ENCODE peak calls at places on chromosomes 13 and 19, in six cellular contexts. G, L, J, W, D and U are unnamed samples.

GRCh38 chr19:1728816-1729567 is 24.3 kb upstream of the ONECUT3 start:
- DNase-seq in G (no peak), L (no peak), J (no peak), W (no peak), D (no peak), U (no peak)

GRCh38 chr13:26382843-26383242 is 128.9 kb downstream of the CDK8 start:
- DNase-seq in G (no peak), L (no peak), J (no peak), W (no peak), D (no peak), U (no peak)

GRCh38 chr13:95677564-95678386 is 836 bp downstream of the DNAJC3 start:
- DNase-seq in G (no peak), L (peak), J (no peak), W (no peak), D (no peak), U (no peak)

GRCh38 chr19:1408300-1409203 is 1.2 kb downstream of the DAZAP1 start:
- DNase-seq in G (peak), L (peak), J (peak), W (no peak), D (peak), U (no peak)

GRCh38 chr13:33284016-33284415 is 1.5 kb downstream of the STARD13 start:
- DNase-seq in G (no peak), L (peak), J (no peak), W (no peak), D (peak), U (no peak)

GRCh38 chr19:872266-872951 is 12.9 kb downstream of the CFD start:
- DNase-seq in G (peak), L (peak), J (peak), W (no peak), D (no peak), U (no peak)

GRCh38 chr19:46621191-46622117 is 3.4 kb downstream of the PTGIR start:
- DNase-seq in G (no peak), L (no peak), J (no peak), W (no peak), D (no peak), U (no peak)

GRCh38 chr13:41613984-41614581 is 156.7 kb downstream of the RGCC start:
- DNase-seq in G (no peak), L (peak), J (no peak), W (peak), D (peak), U (peak)

GRCh38 chr13:79491715-79492114 is 10.8 kb downstream of the NDFIP2 start:
- DNase-seq in G (no peak), L (peak), J (no peak), W (no peak), D (no peak), U (peak)

GRCh38 chr19:4841366-4841704 is 9.8 kb upstream of the TICAM1 start:
- DNase-seq in G (no peak), L (no peak), J (no peak), W (no peak), D (no peak), U (no peak)

GRCh38 chr13:69094485-69094884 is 1013.1 kb upstream of the ATXN8OS start:
- DNase-seq in G (no peak), L (no peak), J (no peak), W (no peak), D (no peak), U (no peak)

GRCh38 chr13:48431987-48432615 is 19.2 kb upstream of the LPAR6 start:
- DNase-seq in G (no peak), L (peak), J (no peak), W (no peak), D (no peak), U (no peak)

GRCh38 chr13:80084086-80084676 is 256.7 kb downstream of the SPRY2 start:
- DNase-seq in G (no peak), L (peak), J (no peak), W (peak), D (peak), U (peak)

GRCh38 chr13:99085139-99085845 is 107.4 kb upstream of the DOCK9 start:
- DNase-seq in G (no peak), L (no peak), J (no peak), W (no peak), D (no peak), U (no peak)

GRCh38 chr13:31970237-31970930 is 61.2 kb upstream of the FRY start:
- DNase-seq in G (no peak), L (peak), J (no peak), W (peak), D (peak), U (peak)

GRCh38 chr13:80239571-80240255 is 101.2 kb downstream of the SPRY2 start:
- DNase-seq in G (no peak), L (peak), J (no peak), W (no peak), D (no peak), U (no peak)

GRCh38 chr19:14343286-14343685 is 38.0 kb upstream of the ADGRE5 start:
- DNase-seq in G (no peak), L (no peak), J (no peak), W (no peak), D (no peak), U (no peak)

GRCh38 chr19:2744113-2744512 is 4.3 kb upstream of the SLC39A3 start:
- DNase-seq in G (no peak), L (no peak), J (no peak), W (no peak), D (no peak), U (no peak)

GRCh38 chr19:45865269-45865948 is 1.3 kb downstream of the FOXA3 start:
- DNase-seq in G (no peak), L (no peak), J (no peak), W (no peak), D (no peak), U (no peak)

GRCh38 chr13:64130170-64130569 is 2714.5 kb upstream of the PCDH20 start:
- DNase-seq in G (no peak), L (no peak), J (no peak), W (no peak), D (no peak), U (no peak)

GRCh38 chr13:72920097-72920496 is 138.2 kb downstream of the PIBF1 start:
- DNase-seq in G (no peak), L (peak), J (no peak), W (no peak), D (no peak), U (no peak)

GRCh38 chr13:50596103-50596502 is 247.4 kb downstream of the DLEU7 start:
- DNase-seq in G (no peak), L (no peak), J (no peak), W (no peak), D (no peak), U (no peak)

GRCh38 chr19:49489601-49490167 is 2.3 kb downstream of the RPL13A start:
- DNase-seq in G (no peak), L (no peak), J (peak), W (no peak), D (no peak), U (no peak)

GRCh38 chr19:49488863-49489537 is 1.6 kb downstream of the RPL13A start:
- DNase-seq in G (no peak), L (no peak), J (peak), W (no peak), D (no peak), U (no peak)

GRCh38 chr19:49491804-49492572 is 4.2 kb upstream of the RPS11 start:
- DNase-seq in G (no peak), L (no peak), J (no peak), W (no peak), D (no peak), U (no peak)

GRCh38 chr19:49491030-49491803 is 3.8 kb downstream of the RPL13A start:
- DNase-seq in G (no peak), L (no peak), J (no peak), W (no peak), D (no peak), U (no peak)

DNA sequence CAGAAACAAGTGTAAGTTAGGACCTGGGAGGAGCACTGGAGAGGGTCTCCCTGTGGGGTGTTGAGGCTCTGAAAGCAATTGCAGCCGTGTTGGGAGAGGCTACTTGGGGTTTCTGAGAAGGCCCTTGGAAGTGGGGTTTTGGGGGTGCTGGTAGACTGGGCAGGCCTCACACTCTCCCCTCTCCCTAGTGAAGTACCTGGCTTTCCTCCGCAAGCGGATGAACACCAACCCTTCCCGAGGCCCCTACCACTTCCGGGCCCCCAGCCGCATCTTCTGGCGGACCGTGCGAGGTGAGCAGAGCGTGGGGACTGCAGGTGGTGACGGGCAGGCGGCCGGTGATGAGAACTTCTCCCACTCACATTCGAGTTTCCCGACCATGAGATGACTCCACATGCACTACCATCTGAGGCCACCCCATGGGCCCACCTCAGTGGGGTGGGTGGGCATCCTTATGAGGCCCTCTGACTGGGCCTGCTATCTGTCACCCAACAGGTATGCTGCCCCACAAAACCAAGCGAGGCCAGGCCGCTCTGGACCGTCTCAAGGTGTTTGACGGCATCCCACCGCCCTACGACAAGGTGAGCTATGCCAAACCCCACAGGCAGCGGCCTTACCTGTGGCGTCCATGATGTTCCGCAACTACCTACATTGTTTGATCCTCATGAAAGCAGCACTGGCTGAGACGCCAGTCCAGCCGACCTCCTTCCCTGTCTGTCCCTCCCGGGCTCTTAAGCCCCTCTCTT is 3.0 kb downstream of the RPL13A start:
- DNase-seq in G (no peak), L (no peak), J (peak), W (no peak), D (no peak), U (no peak)
- H3K4me3 ChIP-seq in G (peak), L (peak), J (peak), W (peak), D (peak), U (no peak)

GRCh38 chr19:55113570-55114039 is 3.8 kb downstream of the PPP1R12C start:
- DNase-seq in G (no peak), L (peak), J (no peak), W (peak), D (peak), U (peak)
- H3K4me3 ChIP-seq in G (no peak), L (no peak), J (no peak), W (no peak), D (no peak), U (no peak)

GRCh38 chr13:83878691-83879410 is 3.4 kb downstream of the SLITRK1 start:
- DNase-seq in G (no peak), L (no peak), J (no peak), W (no peak), D (no peak), U (no peak)
- H3K4me3 ChIP-seq in G (no peak), L (peak), J (no peak), W (peak), D (peak), U (peak)

GRCh38 chr13:113151745-113152707 is 6.4 kb upstream of the PROZ start:
- DNase-seq in G (no peak), L (peak), J (no peak), W (peak), D (peak), U (peak)

GRCh38 chr13:113155201-113155600 is 3.2 kb upstream of the PROZ start:
- DNase-seq in G (no peak), L (no peak), J (no peak), W (no peak), D (no peak), U (no peak)

GRCh38 chr13:113150545-113151365 is 7.7 kb upstream of the PROZ start:
- DNase-seq in G (no peak), L (no peak), J (no peak), W (no peak), D (no peak), U (no peak)

GRCh38 chr13:113153810-113154748 is 4.4 kb upstream of the PROZ start:
- DNase-seq in G (peak), L (peak), J (peak), W (no peak), D (peak), U (peak)

DNA sequence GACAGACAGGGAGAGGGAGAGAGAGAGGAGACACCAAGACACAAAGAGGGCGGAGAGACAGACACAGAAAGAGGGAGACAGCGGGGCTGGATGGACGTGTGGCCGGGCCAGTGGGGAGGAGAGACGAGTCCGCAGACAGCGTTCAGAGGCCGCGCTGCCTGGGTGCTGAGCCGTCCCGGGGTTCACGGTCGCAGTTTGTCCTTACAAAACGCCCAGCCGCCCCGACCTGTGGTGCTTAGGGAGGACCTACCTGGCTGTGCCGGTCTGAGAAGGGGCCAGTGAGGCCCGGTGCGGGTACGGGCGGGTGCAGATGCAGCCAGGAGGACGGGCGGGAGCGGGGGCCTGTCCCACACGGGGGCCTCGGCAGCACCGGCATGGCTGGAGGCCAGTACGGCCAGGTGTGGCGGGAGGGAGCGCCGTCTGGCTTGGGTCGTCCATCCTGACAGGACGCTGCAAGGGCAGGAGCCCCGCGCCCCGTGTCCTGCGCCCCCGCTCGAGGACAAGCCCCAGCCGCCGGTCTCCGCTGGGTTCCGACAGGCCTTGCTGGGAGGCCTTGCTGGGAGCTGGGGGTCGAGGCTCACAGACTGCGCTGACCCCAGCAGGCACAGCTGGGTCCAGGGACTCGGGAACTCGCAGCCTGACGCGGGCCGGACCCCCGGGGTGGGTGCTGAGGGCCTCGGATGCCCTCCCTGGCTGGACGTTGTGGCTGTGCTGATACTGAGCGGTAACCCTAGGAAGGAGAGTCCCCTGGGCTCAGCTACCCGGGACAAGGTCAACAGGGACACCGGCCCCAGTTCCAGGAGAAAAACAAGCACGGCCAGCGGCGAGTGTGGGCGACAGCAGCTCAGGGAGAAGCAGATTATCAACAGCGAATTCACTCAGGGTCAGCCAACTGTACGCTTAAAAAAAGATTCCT is 5.3 kb upstream of the PROZ start:
- DNase-seq in G (no peak), L (peak), J (peak), W (no peak), D (peak), U (no peak)
- H3K4me3 ChIP-seq in G (peak), L (peak), J (peak), W (peak), D (peak), U (peak)

GRCh38 chr19:41849067-41849466 is 4.2 kb downstream of the DMRTC2 start:
- DNase-seq in G (no peak), L (no peak), J (no peak), W (no peak), D (no peak), U (no peak)

GRCh38 chr19:41848666-41849065 is 3.8 kb downstream of the DMRTC2 start:
- DNase-seq in G (no peak), L (no peak), J (no peak), W (no peak), D (no peak), U (no peak)

GRCh38 chr19:41847351-41848105 is 2.7 kb downstream of the DMRTC2 start:
- DNase-seq in G (no peak), L (no peak), J (no peak), W (no peak), D (no peak), U (no peak)

GRCh38 chr19:41851456-41851855 is 6.6 kb downstream of the DMRTC2 start:
- DNase-seq in G (no peak), L (no peak), J (no peak), W (no peak), D (no peak), U (no peak)

DNA sequence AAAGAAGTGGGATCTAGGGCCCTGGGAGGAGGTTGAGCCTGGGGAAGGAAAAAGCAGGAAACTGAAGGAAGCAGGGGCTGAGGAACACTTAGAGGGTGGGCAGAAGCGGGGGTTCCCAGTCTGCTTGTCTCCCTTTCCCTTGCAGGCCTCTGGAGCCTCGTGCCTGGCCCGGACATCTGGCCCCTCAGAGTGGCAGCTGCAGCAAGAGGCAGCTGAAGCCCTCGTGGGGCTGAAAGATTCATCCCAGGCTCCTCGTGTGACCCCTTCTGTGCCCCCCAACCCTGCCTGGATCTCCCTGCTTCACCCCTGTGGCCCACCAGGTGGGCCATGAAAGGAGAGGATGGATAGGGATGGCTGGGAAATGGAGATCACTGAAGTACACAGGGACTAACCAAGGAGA is 5.5 kb downstream of the DMRTC2 start:
- DNase-seq in G (no peak), L (no peak), J (no peak), W (no peak), D (no peak), U (no peak)
- H3K4me3 ChIP-seq in G (no peak), L (no peak), J (no peak), W (no peak), D (no peak), U (no peak)

GRCh38 chr19:35975608-35976214 is 19.3 kb upstream of the SDHAF1 start:
- DNase-seq in G (no peak), L (peak), J (no peak), W (no peak), D (no peak), U (no peak)
- H3K4me3 ChIP-seq in G (no peak), L (no peak), J (no peak), W (no peak), D (no peak), U (no peak)

DNA sequence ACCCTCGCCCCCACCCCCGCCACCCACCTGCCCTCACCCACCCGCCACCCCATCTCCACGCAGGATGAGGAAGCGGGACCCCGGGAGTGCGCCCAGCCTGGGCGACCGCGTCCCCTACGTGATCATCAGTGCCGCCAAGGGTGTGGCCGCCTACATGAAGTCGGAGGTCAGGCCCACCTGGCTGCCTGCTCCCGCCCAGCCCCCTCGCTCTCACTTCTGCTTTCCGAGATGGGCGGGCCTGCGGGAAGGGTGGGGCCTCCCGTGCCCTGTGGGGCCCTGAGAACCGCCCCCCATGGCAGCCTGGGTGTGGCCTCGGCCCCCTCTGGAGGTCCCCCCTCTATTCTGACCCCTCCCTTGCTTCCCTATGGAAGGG is 3.1 kb upstream of the SPIB start:
- DNase-seq in G (no peak), L (no peak), J (peak), W (no peak), D (no peak), U (no peak)
- H3K4me3 ChIP-seq in G (no peak), L (no peak), J (peak), W (no peak), D (no peak), U (no peak)

GRCh38 chr19:55459950-55460657 is 1.3 kb downstream of the ISOC2 start:
- DNase-seq in G (no peak), L (peak), J (no peak), W (no peak), D (no peak), U (no peak)

GRCh38 chr19:55462722-55463121 is 1.3 kb upstream of the ISOC2 start:
- DNase-seq in G (no peak), L (no peak), J (no peak), W (no peak), D (no peak), U (no peak)

GRCh38 chr19:55460670-55461258 is 678 bp downstream of the ISOC2 start:
- DNase-seq in G (no peak), L (peak), J (peak), W (peak), D (peak), U (no peak)

GRCh38 chr19:55461974-55462628 is 659 bp upstream of the ISOC2 start:
- DNase-seq in G (no peak), L (peak), J (peak), W (no peak), D (no peak), U (no peak)

GRCh38 chr19:55461259-55461973 is at the start of gene ISOC2:
- DNase-seq in G (peak), L (peak), J (peak), W (peak), D (peak), U (peak)
- H3K4me3 ChIP-seq in G (peak), L (peak), J (peak), W (peak), D (peak), U (peak)